ENCODE peak calls at places on chromosomes 1 and 21, in seven cellular contexts. U is fibroblast of lung, P is epithelial cell of esophagus, N is neural progenitor cell, E is cardiac muscle cell, V is A549, Z is right lobe of liver. K is an unnamed sample.

GRCh38 chr21:26719750-26720149 is 125.5 kb downstream of the ADAMTS1 start:
- DNase-seq in P (no peak), U (no peak), V (no peak), N (no peak), Z (no peak), E (no peak), K (no peak)

GRCh38 chr1:94947453-94947852 is 20.5 kb upstream of the CNN3 start:
- DNase-seq in E (peak), N (no peak), U (peak), P (no peak), V (no peak), Z (no peak), K (no peak)

GRCh38 chr1:67429528-67430357 is 459 bp downstream of the SERBP1 start:
- DNase-seq in U (no peak), V (no peak), P (no peak), Z (peak), N (peak), E (peak), K (peak)

GRCh38 chr1:55155522-55155921 is 59.6 kb downstream of the USP24 start:
- DNase-seq in V (no peak), Z (no peak), P (peak), N (peak), U (peak), E (peak), K (peak)

GRCh38 chr1:101174722-101175121 is 62.1 kb upstream of the S1PR1 start:
- DNase-seq in U (peak), E (peak), N (no peak), V (no peak), Z (no peak), P (peak), K (no peak)

GRCh38 chr1:81414417-81415087 is 386.2 kb upstream of the ADGRL2 start:
- DNase-seq in U (peak), N (peak), E (peak), Z (peak), V (peak), P (peak), K (peak)

GRCh38 chr1:36089393-36090121 is 865 bp downstream of the ADPRS start:
- DNase-seq in P (peak), E (peak), V (no peak), U (peak), N (peak), Z (no peak), K (no peak)

GRCh38 chr1:170791941-170792340 is 128.0 kb downstream of the PRRX1 start:
- DNase-seq in U (no peak), Z (no peak), P (no peak), E (no peak), N (no peak), V (no peak), K (no peak)

GRCh38 chr1:55055951-55056631 is 16.7 kb downstream of the PCSK9 start:
- DNase-seq in V (no peak), N (no peak), P (no peak), Z (no peak), E (no peak), U (no peak), K (no peak)

GRCh38 chr1:82485591-82486369 is 685.0 kb downstream of the ADGRL2 start:
- DNase-seq in E (peak), N (peak), U (peak), Z (no peak), P (peak), V (no peak), K (no peak)

GRCh38 chr1:52920791-52921291 is 699 bp downstream of the ECHDC2 start:
- DNase-seq in N (no peak), U (no peak), P (peak), E (peak), V (no peak), Z (peak), K (peak)

GRCh38 chr21:29163381-29164115 is 33.1 kb downstream of the MAP3K7CL start:
- DNase-seq in E (peak), Z (no peak), P (no peak), U (peak), N (no peak), V (no peak), K (peak)

GRCh38 chr21:27807596-27807995 is 840.7 kb upstream of the ADAMTS5 start:
- DNase-seq in V (no peak), E (no peak), Z (no peak), N (no peak), U (no peak), P (no peak), K (no peak)

GRCh38 chr1:22420456-22421053 is 31.1 kb upstream of the ZBTB40 start:
- DNase-seq in N (peak), V (peak), Z (peak), P (peak), E (peak), U (peak), K (peak)

GRCh38 chr1:19737413-19737812 is 62.3 kb downstream of the TMCO4 start:
- DNase-seq in P (peak), V (no peak), U (no peak), N (no peak), E (no peak), Z (no peak), K (no peak)

GRCh38 chr1:241532864-241533263 is 686 bp downstream of the KMO start:
- DNase-seq in Z (peak), U (no peak), E (no peak), V (no peak), P (no peak), N (no peak), K (no peak)

GRCh38 chr21:36744560-36745231 is 45.8 kb downstream of the SIM2 start:
- DNase-seq in P (no peak), V (no peak), Z (no peak), E (no peak), U (peak), N (no peak), K (no peak)

GRCh38 chr1:230509281-230509977 is 83.3 kb upstream of the PGBD5 start:
- DNase-seq in E (peak), N (no peak), V (no peak), P (peak), U (peak), Z (no peak), K (no peak)

GRCh38 chr1:212915245-212916091 is 34.9 kb upstream of the VASH2 start:
- DNase-seq in N (peak), V (peak), Z (no peak), P (no peak), U (peak), E (peak), K (no peak)

GRCh38 chr1:3432306-3432705 is 22.2 kb upstream of the ARHGEF16 start:
- DNase-seq in V (no peak), N (no peak), E (no peak), U (no peak), Z (no peak), P (no peak), K (peak)

GRCh38 chr1:220684890-220685289 is 5.3 kb upstream of the C1orf115 start:
- DNase-seq in Z (no peak), N (no peak), U (no peak), V (no peak), P (no peak), E (peak), K (no peak)

GRCh38 chr1:220682901-220683576 is 7.1 kb upstream of the C1orf115 start:
- DNase-seq in Z (no peak), N (no peak), E (no peak), V (no peak), U (no peak), P (no peak), K (no peak)

GRCh38 chr1:220687809-220688208 is 2.4 kb upstream of the C1orf115 start:
- DNase-seq in N (no peak), E (no peak), P (no peak), U (no peak), Z (no peak), V (no peak), K (no peak)

GRCh38 chr1:220689696-220690095 is 467 bp upstream of the C1orf115 start:
- DNase-seq in E (no peak), N (no peak), P (no peak), V (no peak), Z (no peak), U (no peak), K (no peak)

GRCh38 chr1:220685879-220686278 is 4.3 kb upstream of the C1orf115 start:
- DNase-seq in U (no peak), P (no peak), V (peak), Z (no peak), N (peak), E (no peak), K (no peak)
- TF ChIP-seq CTCF in U (no peak), P (no peak), V (no peak), Z (peak), N (peak), E (no peak), K (no peak)

GRCh38 chr1:107153033-107153432 is 12.2 kb downstream of the NTNG1 start:
- DNase-seq in E (no peak), V (no peak), U (no peak), Z (no peak), N (no peak), P (peak), K (no peak)
- TF ChIP-seq CTCF in E (no peak), V (no peak), U (no peak), Z (no peak), N (peak), P (peak), K (no peak)

GRCh38 chr21:44492572-44493385 is 37.5 kb downstream of the LRRC3 start:
- DNase-seq in N (no peak), U (no peak), P (peak), E (no peak), V (no peak), Z (no peak), K (no peak)

GRCh38 chr21:44490816-44491215 is 35.5 kb downstream of the LRRC3 start:
- DNase-seq in Z (no peak), E (no peak), P (no peak), V (no peak), N (no peak), U (no peak), K (no peak)

GRCh38 chr21:44487831-44488230 is 32.5 kb downstream of the LRRC3 start:
- DNase-seq in Z (peak), V (no peak), P (no peak), U (peak), E (no peak), N (peak), K (no peak)

GRCh38 chr21:44490405-44490804 is 35.1 kb downstream of the LRRC3 start:
- DNase-seq in U (no peak), E (no peak), Z (peak), N (no peak), P (no peak), V (no peak), K (no peak)

DNA sequence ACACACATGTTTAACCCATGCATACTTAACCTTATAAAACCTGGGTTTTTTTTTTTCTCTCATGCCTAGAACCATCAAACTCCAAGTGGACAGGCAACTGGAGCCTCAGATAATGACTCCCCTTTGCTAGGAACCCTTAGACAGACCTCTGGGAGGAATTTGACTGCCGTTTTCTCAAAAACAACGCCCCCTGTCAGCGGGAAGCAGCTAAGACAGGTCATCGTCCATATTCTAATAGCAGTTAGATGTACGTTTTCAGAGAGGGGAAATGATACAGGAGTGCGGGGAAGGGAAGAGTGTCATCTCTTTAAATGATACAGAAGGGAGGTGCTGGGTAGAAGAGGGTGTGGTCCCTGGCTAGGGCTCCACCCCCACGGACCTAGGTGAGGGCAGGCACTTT is 34.7 kb downstream of the LRRC3 start:
- DNase-seq in Z (no peak), E (no peak), U (no peak), N (peak), V (no peak), P (no peak), K (no peak)
- TF ChIP-seq CTCF in Z (no peak), E (peak), U (no peak), N (peak), V (no peak), P (no peak), K (no peak)

GRCh38 chr1:206939131-206939530 is 7.1 kb downstream of the PIGR start:
- DNase-seq in N (no peak), E (no peak), P (no peak), U (no peak), V (no peak), Z (no peak), K (no peak)

GRCh38 chr1:206935491-206936067 is 10.7 kb downstream of the PIGR start:
- DNase-seq in V (peak), P (no peak), E (peak), Z (peak), U (no peak), N (peak), K (peak)

GRCh38 chr1:206940588-206940936 is 5.7 kb downstream of the PIGR start:
- DNase-seq in Z (no peak), V (no peak), U (no peak), N (no peak), E (no peak), P (no peak), K (no peak)

GRCh38 chr1:206939841-206940587 is 6.3 kb downstream of the PIGR start:
- DNase-seq in V (no peak), Z (no peak), U (no peak), N (no peak), E (no peak), P (peak), K (no peak)

DNA sequence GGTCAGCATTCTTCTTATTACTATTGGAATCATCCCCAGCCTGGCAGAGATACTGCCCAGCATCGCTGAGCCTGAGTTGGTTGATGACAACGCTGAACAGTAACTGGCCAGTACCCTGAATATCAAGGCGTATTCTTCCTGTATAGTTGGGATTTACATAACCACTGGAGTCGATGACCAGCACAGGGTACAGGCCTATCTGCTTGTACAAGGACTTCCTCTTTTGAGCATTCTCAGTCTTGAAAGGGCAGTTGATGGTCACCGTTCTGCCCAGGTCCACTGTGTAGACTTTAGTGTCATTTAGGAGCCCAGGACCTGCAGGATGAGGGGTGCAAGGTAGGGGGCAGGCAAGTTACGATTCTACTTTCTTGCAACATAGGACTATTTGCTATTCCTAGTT is 8.8 kb downstream of the PIGR start:
- DNase-seq in N (no peak), P (no peak), U (no peak), Z (no peak), E (no peak), V (no peak), K (no peak)
- TF ChIP-seq CTCF in N (no peak), P (no peak), U (no peak), Z (no peak), E (no peak), V (no peak), K (no peak)

K was measured in lower lobe of right lung.